ENCODE peak calls at places on chromosomes 6 and 20, in ten cellular contexts. D is HepG2; K is mucosa of descending colon; B is mesenchymal stem cell; P is body of pancreas; J is osteoblast; N is left lung; O is CD8-positive, alpha-beta memory T cell; Z is neuronal stem cell; A is tibial artery. X is an unnamed sample. For H3K4me1 and H3K36me3, the result is how much of the 10 kb centered on the place peaks cover.

GRCh38 chr6:45422541-45423110 is 44.9 kb upstream of the SUPT3H start:
- DNase-seq in D (no peak), K (peak), B (peak), P (peak), J (peak), N (peak), O (peak), Z (peak), A (no peak), X (peak)

GRCh38 chr6:90294989-90295853 is 1.4 kb downstream of the BACH2 start:
- DNase-seq in D (no peak), K (peak), B (peak), P (peak), J (peak), N (peak), O (peak), Z (no peak), A (peak), X (no peak)

GRCh38 chr6:119506631-119507174 is 157.1 kb upstream of the MAN1A1 start:
- DNase-seq in D (no peak), K (no peak), B (no peak), P (no peak), J (no peak), N (no peak), O (no peak), Z (no peak), A (no peak), X (no peak)

GRCh38 chr6:105591053-105591452 is 188.2 kb upstream of the PREP start:
- DNase-seq in D (no peak), K (no peak), B (peak), P (no peak), J (peak), N (no peak), O (no peak), Z (no peak), A (no peak), X (no peak)

GRCh38 chr20:57579898-57580447 is 19.1 kb downstream of the PCK1 start:
- DNase-seq in D (no peak), K (peak), B (no peak), P (no peak), J (peak), N (no peak), O (no peak), Z (no peak), A (no peak), X (no peak)

GRCh38 chr20:663315-664090 is 10.5 kb upstream of the SRXN1 start:
- DNase-seq in D (no peak), K (no peak), B (no peak), P (no peak), J (peak), N (no peak), O (no peak), Z (no peak), A (no peak), X (no peak)

GRCh38 chr6:30518505-30518850 is 29.2 kb downstream of the HLA-E start:
- DNase-seq in D (peak), K (no peak), B (no peak), P (no peak), J (no peak), N (no peak), O (peak), Z (no peak), A (no peak), X (no peak)

GRCh38 chr20:54234991-54235390 is 27.1 kb downstream of the PFDN4 start:
- DNase-seq in D (no peak), K (no peak), B (no peak), P (no peak), J (no peak), N (no peak), O (no peak), Z (no peak), A (no peak), X (no peak)

GRCh38 chr6:43909474-43910148 is 139.6 kb downstream of the VEGFA start:
- DNase-seq in D (no peak), K (no peak), B (no peak), P (no peak), J (no peak), N (no peak), O (no peak), Z (no peak), A (no peak), X (no peak)

GRCh38 chr6:4649728-4650127 is 126.5 kb upstream of the CDYL start:
- DNase-seq in D (no peak), K (no peak), B (peak), P (no peak), J (peak), N (no peak), O (no peak), Z (no peak), A (no peak), X (no peak)

GRCh38 chr6:48714286-48715049 is 603.5 kb upstream of the PTCHD4 start:
- DNase-seq in D (no peak), K (no peak), B (no peak), P (no peak), J (no peak), N (no peak), O (no peak), Z (no peak), A (no peak), X (no peak)

GRCh38 chr6:43984442-43985321 is 142.6 kb downstream of the MRPL14 start:
- DNase-seq in D (no peak), K (no peak), B (peak), P (peak), J (no peak), N (no peak), O (no peak), Z (no peak), A (peak), X (no peak)

GRCh38 chr6:19757036-19757435 is 80.1 kb upstream of the ID4 start:
- DNase-seq in D (peak), K (no peak), B (no peak), P (no peak), J (peak), N (no peak), O (no peak), Z (no peak), A (no peak), X (no peak)

GRCh38 chr6:167763056-167763944 is 63.4 kb upstream of the AFDN start:
- DNase-seq in D (no peak), K (no peak), B (no peak), P (no peak), J (no peak), N (no peak), O (no peak), Z (no peak), A (no peak), X (no peak)

GRCh38 chr20:35953411-35954199 is 697 bp downstream of the SCAND1 start:
- DNase-seq in D (no peak), K (peak), B (no peak), P (peak), J (peak), N (peak), O (peak), Z (no peak), A (peak), X (peak)

GRCh38 chr6:93086351-93086750 is 333.0 kb downstream of the EPHA7 start:
- DNase-seq in D (no peak), K (no peak), B (no peak), P (no peak), J (no peak), N (no peak), O (no peak), Z (no peak), A (no peak), X (no peak)

GRCh38 chr20:32674362-32674789 is 635 bp upstream of the C20orf203 start:
- DNase-seq in D (peak), K (no peak), B (peak), P (peak), J (peak), N (no peak), O (peak), Z (no peak), A (no peak), X (peak)

GRCh38 chr6:101083533-101084172 is 202.5 kb upstream of the ASCC3 start:
- DNase-seq in D (peak), K (no peak), B (peak), P (no peak), J (no peak), N (no peak), O (no peak), Z (no peak), A (no peak), X (peak)

GRCh38 chr20:47727170-47727880 is 58.0 kb downstream of the SULF2 start:
- DNase-seq in D (no peak), K (peak), B (no peak), P (peak), J (no peak), N (peak), O (peak), Z (no peak), A (peak), X (no peak)

GRCh38 chr6:156774872-156775405 is 2.2 kb upstream of the ARID1B start:
- DNase-seq in D (no peak), K (no peak), B (no peak), P (no peak), J (no peak), N (no peak), O (no peak), Z (no peak), A (no peak), X (peak)

GRCh38 chr6:40962241-40962640 is 76.8 kb downstream of the UNC5CL start:
- DNase-seq in D (peak), K (no peak), B (peak), P (no peak), J (peak), N (no peak), O (no peak), Z (no peak), A (no peak), X (peak)

GRCh38 chr6:21738180-21739094 is 144.9 kb downstream of the SOX4 start:
- DNase-seq in D (no peak), K (no peak), B (peak), P (no peak), J (no peak), N (no peak), O (no peak), Z (no peak), A (no peak), X (no peak)

GRCh38 chr6:163490826-163491577 is 76.5 kb downstream of the QKI start:
- DNase-seq in D (no peak), K (no peak), B (peak), P (peak), J (no peak), N (no peak), O (peak), Z (no peak), A (peak), X (no peak)

GRCh38 chr6:106110167-106110826 is 24.2 kb downstream of the PRDM1 start:
- DNase-seq in D (no peak), K (peak), B (no peak), P (no peak), J (no peak), N (no peak), O (no peak), Z (no peak), A (no peak), X (no peak)

GRCh38 chr20:37397076-37397953 is 51.4 kb downstream of the SRC start:
- DNase-seq in D (peak), K (peak), B (no peak), P (no peak), J (peak), N (no peak), O (no peak), Z (no peak), A (no peak), X (peak)

GRCh38 chr6:18263561-18264337 is 581 bp downstream of the DEK start:
- DNase-seq in D (no peak), K (peak), B (peak), P (peak), J (peak), N (peak), O (peak), Z (no peak), A (peak), X (no peak)

GRCh38 chr6:163536770-163537169 is 122.3 kb downstream of the QKI start:
- DNase-seq in D (no peak), K (no peak), B (peak), P (no peak), J (no peak), N (no peak), O (no peak), Z (no peak), A (no peak), X (peak)

GRCh38 chr20:49896204-49896603 is 19.1 kb downstream of the SPATA2 start:
- DNase-seq in D (no peak), K (no peak), B (no peak), P (no peak), J (no peak), N (no peak), O (no peak), Z (no peak), A (no peak), X (no peak)

GRCh38 chr6:163414367-163415175 is at the start of gene QKI:
- DNase-seq in D (peak), K (peak), B (peak), P (peak), J (peak), N (peak), O (peak), Z (peak), A (peak), X (peak)

GRCh38 chr6:905541-905940 is 212.6 kb upstream of the EXOC2 start:
- DNase-seq in D (no peak), K (no peak), B (no peak), P (no peak), J (no peak), N (no peak), O (no peak), Z (no peak), A (no peak), X (no peak)

GRCh38 chr6:161434921-161435411 is 161.1 kb upstream of the AGPAT4 start:
- DNase-seq in D (no peak), K (no peak), B (peak), P (peak), J (no peak), N (no peak), O (no peak), Z (no peak), A (no peak), X (no peak)

GRCh38 chr6:96853083-96853482 is 15.8 kb upstream of the GPR63 start:
- DNase-seq in D (no peak), K (no peak), B (peak), P (no peak), J (no peak), N (no peak), O (no peak), Z (no peak), A (no peak), X (no peak)

GRCh38 chr6:35035481-35036030 is 105.6 kb downstream of the TCP11 start:
- DNase-seq in D (no peak), K (no peak), B (no peak), P (no peak), J (no peak), N (no peak), O (no peak), Z (no peak), A (no peak), X (no peak)

GRCh38 chr6:56490994-56491393 is 151.7 kb downstream of the DST start:
- DNase-seq in D (no peak), K (no peak), B (peak), P (no peak), J (peak), N (no peak), O (no peak), Z (no peak), A (no peak), X (no peak)

GRCh38 chr6:72975346-72975745 is 249.9 kb downstream of the KHDC1L start:
- DNase-seq in D (no peak), K (no peak), B (no peak), P (no peak), J (no peak), N (no peak), O (no peak), Z (no peak), A (no peak), X (no peak)

DNA sequence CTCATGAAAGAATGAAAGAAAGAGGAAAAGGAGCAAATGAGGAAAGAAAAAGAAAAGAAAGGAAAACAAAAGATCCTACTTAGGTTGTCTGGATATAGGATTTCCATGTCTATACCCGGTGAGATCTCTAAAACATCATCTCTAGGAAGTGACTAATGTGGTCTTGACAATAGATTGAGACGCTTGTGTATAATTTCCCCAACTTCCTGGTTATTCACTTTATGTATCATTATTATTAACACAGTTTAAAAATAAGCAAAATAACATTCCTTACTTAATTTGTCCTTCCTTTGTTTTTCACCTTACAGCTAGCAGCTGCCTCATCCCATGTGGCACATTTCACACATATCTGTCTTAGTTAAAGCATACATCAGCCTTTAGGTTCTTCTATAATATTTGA is 27.0 kb downstream of the LAMA4 start:
- DNase-seq in D (no peak), K (no peak), B (no peak), P (no peak), J (no peak), N (no peak), O (no peak), Z (no peak), A (no peak), X (no peak)
- H3K4me1 ChIP-seq in D (under half), K (under half), B (under half), P (under half), J (half or more), N (under half), O (under half), Z (under half), A (under half), X (under half)

GRCh38 chr6:33679761-33680160 is 31.7 kb downstream of the UQCC2 start:
- DNase-seq in D (no peak), K (no peak), B (no peak), P (no peak), J (peak), N (no peak), O (no peak), Z (no peak), A (no peak), X (no peak)
- H3K36me3 ChIP-seq in D (under half), K (under half), B (half or more), P (under half), J (under half), N (under half), O (under half), Z (under half), A (under half), X (under half)

GRCh38 chr6:131948221-131948661 is 2.9 kb downstream of the CCN2 start:
- DNase-seq in D (peak), K (no peak), B (peak), P (no peak), J (peak), N (no peak), O (no peak), Z (no peak), A (no peak), X (no peak)

GRCh38 chr6:131946404-131946991 is 4.7 kb downstream of the CCN2 start:
- DNase-seq in D (peak), K (no peak), B (peak), P (no peak), J (no peak), N (no peak), O (no peak), Z (no peak), A (no peak), X (peak)

GRCh38 chr6:131948692-131949614 is 2.2 kb downstream of the CCN2 start:
- DNase-seq in D (peak), K (no peak), B (peak), P (peak), J (peak), N (no peak), O (no peak), Z (no peak), A (no peak), X (peak)

GRCh38 chr6:131945971-131946370 is 5.2 kb downstream of the CCN2 start:
- DNase-seq in D (no peak), K (no peak), B (no peak), P (no peak), J (no peak), N (no peak), O (no peak), Z (no peak), A (no peak), X (no peak)

GRCh38 chr6:131946992-131947955 is 3.9 kb downstream of the CCN2 start:
- DNase-seq in D (peak), K (no peak), B (peak), P (no peak), J (no peak), N (no peak), O (no peak), Z (no peak), A (no peak), X (no peak)
- H3K4me3 ChIP-seq in D (no peak), K (no peak), B (peak), P (no peak), J (peak), N (no peak), O (no peak), Z (no peak), A (peak), X (no peak)

GRCh38 chr6:53528107-53528506 is 16.8 kb downstream of the GCLC start:
- DNase-seq in D (no peak), K (no peak), B (no peak), P (no peak), J (no peak), N (no peak), O (no peak), Z (no peak), A (no peak), X (no peak)
- H3K4me1 ChIP-seq in D (under half), K (under half), B (under half), P (half or more), J (under half), N (under half), O (under half), Z (under half), A (under half), X (under half)